ENCODE peak calls at places on chromosomes 2 and 18, in seven cellular contexts. One of them, this sample, is unnamed.

GRCh38 chr2:188811522-188811921 is 162.7 kb upstream of the COL3A1 start:
- DNase-seq in heart right ventricle: no peak
- DNase-seq in HCT116: no peak
- DNase-seq in uterus: no peak
- DNase-seq in endothelial cell: no peak
- DNase-seq in HFFc6: peak
- DNase-seq in IMR-90: peak
- DNase-seq in this sample: no peak

GRCh38 chr18:60113396-60113795 is 213.6 kb downstream of the PMAIP1 start:
- DNase-seq in HCT116: no peak
- DNase-seq in endothelial cell: no peak
- DNase-seq in HFFc6: no peak
- DNase-seq in uterus: no peak
- DNase-seq in heart right ventricle: no peak
- DNase-seq in IMR-90: no peak
- DNase-seq in this sample: no peak

GRCh38 chr2:145593991-145594702 is 1074.2 kb upstream of the ZEB2 start:
- DNase-seq in IMR-90: peak
- DNase-seq in heart right ventricle: no peak
- DNase-seq in uterus: no peak
- DNase-seq in HFFc6: peak
- DNase-seq in endothelial cell: no peak
- DNase-seq in HCT116: no peak
- DNase-seq in this sample: no peak

GRCh38 chr2:15725101-15725787 is 133.6 kb downstream of the DDX1 start:
- DNase-seq in uterus: no peak
- DNase-seq in IMR-90: no peak
- DNase-seq in HCT116: no peak
- DNase-seq in HFFc6: no peak
- DNase-seq in heart right ventricle: no peak
- DNase-seq in endothelial cell: no peak
- DNase-seq in this sample: no peak

GRCh38 chr2:68157002-68157401 is 686 bp upstream of the PNO1 start:
- DNase-seq in IMR-90: peak
- DNase-seq in HFFc6: peak
- DNase-seq in heart right ventricle: no peak
- DNase-seq in uterus: no peak
- DNase-seq in endothelial cell: peak
- DNase-seq in HCT116: no peak
- DNase-seq in this sample: no peak

GRCh38 chr2:141728142-141728541 is 402.7 kb downstream of the LRP1B start:
- DNase-seq in HFFc6: no peak
- DNase-seq in HCT116: no peak
- DNase-seq in heart right ventricle: no peak
- DNase-seq in endothelial cell: no peak
- DNase-seq in uterus: no peak
- DNase-seq in IMR-90: no peak
- DNase-seq in this sample: no peak

GRCh38 chr2:25698752-25699151 is 25.4 kb upstream of the DTNB start:
- DNase-seq in IMR-90: peak
- DNase-seq in heart right ventricle: no peak
- DNase-seq in endothelial cell: no peak
- DNase-seq in HFFc6: no peak
- DNase-seq in uterus: no peak
- DNase-seq in HCT116: no peak
- DNase-seq in this sample: no peak

GRCh38 chr18:12862467-12862866 is 21.6 kb downstream of the PTPN2 start:
- DNase-seq in uterus: no peak
- DNase-seq in heart right ventricle: no peak
- DNase-seq in endothelial cell: no peak
- DNase-seq in IMR-90: no peak
- DNase-seq in HCT116: no peak
- DNase-seq in HFFc6: no peak
- DNase-seq in this sample: no peak

GRCh38 chr2:71502941-71503738 is 49.8 kb downstream of the DYSF start:
- DNase-seq in HFFc6: no peak
- DNase-seq in endothelial cell: no peak
- DNase-seq in HCT116: no peak
- DNase-seq in IMR-90: no peak
- DNase-seq in heart right ventricle: no peak
- DNase-seq in uterus: no peak
- DNase-seq in this sample: peak

GRCh38 chr2:121128741-121129659 is 156.0 kb downstream of the TFCP2L1 start:
- DNase-seq in HFFc6: no peak
- DNase-seq in HCT116: peak
- DNase-seq in uterus: no peak
- DNase-seq in IMR-90: no peak
- DNase-seq in endothelial cell: peak
- DNase-seq in heart right ventricle: peak
- DNase-seq in this sample: peak

GRCh38 chr2:174021056-174021656 is 56.0 kb upstream of the SP3 start:
- DNase-seq in heart right ventricle: no peak
- DNase-seq in IMR-90: no peak
- DNase-seq in uterus: no peak
- DNase-seq in endothelial cell: no peak
- DNase-seq in HFFc6: no peak
- DNase-seq in HCT116: no peak
- DNase-seq in this sample: no peak

GRCh38 chr18:44779893-44780292 is 99.2 kb downstream of the SETBP1 start:
- DNase-seq in endothelial cell: no peak
- DNase-seq in HFFc6: no peak
- DNase-seq in uterus: no peak
- DNase-seq in IMR-90: no peak
- DNase-seq in heart right ventricle: no peak
- DNase-seq in HCT116: no peak
- DNase-seq in this sample: no peak

GRCh38 chr2:133841905-133842304 is 273.6 kb upstream of the NCKAP5 start:
- DNase-seq in IMR-90: peak
- DNase-seq in HFFc6: peak
- DNase-seq in uterus: no peak
- DNase-seq in HCT116: no peak
- DNase-seq in endothelial cell: no peak
- DNase-seq in heart right ventricle: peak
- DNase-seq in this sample: no peak

GRCh38 chr2:151575338-151575737 is 158.9 kb downstream of the NEB start:
- DNase-seq in uterus: no peak
- DNase-seq in IMR-90: no peak
- DNase-seq in heart right ventricle: no peak
- DNase-seq in HFFc6: peak
- DNase-seq in endothelial cell: no peak
- DNase-seq in HCT116: peak
- DNase-seq in this sample: no peak

GRCh38 chr2:159506764-159507406 is 109.5 kb downstream of the BAZ2B start:
- DNase-seq in IMR-90: peak
- DNase-seq in uterus: no peak
- DNase-seq in HCT116: peak
- DNase-seq in heart right ventricle: no peak
- DNase-seq in endothelial cell: no peak
- DNase-seq in HFFc6: no peak
- DNase-seq in this sample: no peak

GRCh38 chr2:191878576-191879298 is 31.8 kb upstream of the CAVIN2 start:
- DNase-seq in HFFc6: peak
- DNase-seq in uterus: no peak
- DNase-seq in HCT116: no peak
- DNase-seq in IMR-90: peak
- DNase-seq in heart right ventricle: no peak
- DNase-seq in endothelial cell: no peak
- DNase-seq in this sample: no peak

DNA sequence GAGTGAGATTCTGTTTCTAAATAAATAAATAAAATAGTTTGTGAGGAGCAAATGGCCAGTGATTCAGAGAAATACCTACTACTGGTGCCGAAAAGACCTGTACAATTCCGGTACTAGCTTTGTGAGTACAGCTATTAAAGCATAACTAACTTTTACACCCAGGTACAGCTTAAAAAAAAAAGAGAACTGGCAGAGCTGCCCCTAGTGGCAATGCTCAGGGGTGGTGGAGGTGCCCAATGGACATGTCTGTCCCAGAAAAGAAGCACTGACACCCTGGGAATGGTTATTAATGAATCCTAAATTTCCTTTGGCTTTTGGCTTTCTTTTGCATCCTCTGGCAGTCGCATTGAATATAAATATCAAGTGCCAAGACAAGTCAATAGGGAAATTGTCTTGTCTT is 87.0 kb downstream of the LIPG start:
- DNase-seq in IMR-90: no peak
- DNase-seq in endothelial cell: no peak
- DNase-seq in heart right ventricle: no peak
- DNase-seq in uterus: no peak
- DNase-seq in HCT116: peak
- DNase-seq in HFFc6: no peak
- DNase-seq in this sample: no peak
- TF ChIP-seq CTCF in IMR-90: no peak
- TF ChIP-seq CTCF in endothelial cell: peak
- TF ChIP-seq CTCF in heart right ventricle: no peak
- TF ChIP-seq CTCF in uterus: no peak
- TF ChIP-seq CTCF in HCT116: no peak
- TF ChIP-seq CTCF in HFFc6: peak
- TF ChIP-seq CTCF in this sample: no peak

GRCh38 chr2:197515798-197516761 is at the start of gene MOB4:
- DNase-seq in HFFc6: peak
- DNase-seq in endothelial cell: peak
- DNase-seq in HCT116: peak
- DNase-seq in heart right ventricle: peak
- DNase-seq in IMR-90: peak
- DNase-seq in uterus: peak
- DNase-seq in this sample: peak
- TF ChIP-seq CTCF in HFFc6: peak
- TF ChIP-seq CTCF in endothelial cell: no peak
- TF ChIP-seq CTCF in HCT116: no peak
- TF ChIP-seq CTCF in heart right ventricle: no peak
- TF ChIP-seq CTCF in IMR-90: no peak
- TF ChIP-seq CTCF in uterus: no peak
- TF ChIP-seq CTCF in this sample: no peak

DNA sequence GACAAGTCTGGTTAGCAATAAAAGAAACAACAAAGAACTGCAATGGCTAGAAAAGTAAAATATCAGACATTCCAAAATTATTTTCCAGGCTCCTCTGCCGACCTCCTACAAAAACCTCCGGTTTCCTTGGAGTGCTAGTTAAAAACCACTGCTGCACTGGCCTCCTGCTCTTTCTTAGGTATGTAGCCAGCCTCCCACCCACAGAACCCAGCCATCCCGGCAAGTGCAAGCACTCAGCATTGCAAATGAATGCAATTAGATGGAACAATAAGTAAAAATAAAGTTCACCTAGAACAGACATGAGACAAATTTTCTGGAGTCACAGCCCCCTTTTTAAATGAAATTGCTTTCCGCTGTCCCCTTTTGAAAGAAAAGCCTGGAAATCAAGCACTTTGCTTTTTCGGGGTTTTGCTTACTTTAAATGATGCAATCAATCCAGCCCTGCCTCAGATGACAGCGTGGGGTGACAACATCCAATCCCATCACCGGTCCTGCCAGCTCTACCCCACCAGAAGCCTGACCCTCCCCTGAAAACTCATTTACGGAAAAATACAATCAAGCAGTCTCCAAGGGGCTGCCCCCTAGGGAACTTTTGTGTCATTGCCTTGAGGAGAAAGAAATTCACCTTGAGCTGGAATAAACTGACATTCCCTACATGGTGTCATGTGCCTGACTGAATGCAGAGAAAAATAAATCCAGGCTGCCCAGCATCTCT is 199.8 kb downstream of the EPHA4 start:
- DNase-seq in endothelial cell: peak
- DNase-seq in IMR-90: no peak
- DNase-seq in heart right ventricle: no peak
- DNase-seq in HCT116: peak
- DNase-seq in HFFc6: no peak
- DNase-seq in uterus: no peak
- DNase-seq in this sample: no peak
- TF ChIP-seq CTCF in endothelial cell: peak
- TF ChIP-seq CTCF in IMR-90: peak
- TF ChIP-seq CTCF in heart right ventricle: no peak
- TF ChIP-seq CTCF in HCT116: no peak
- TF ChIP-seq CTCF in HFFc6: peak
- TF ChIP-seq CTCF in uterus: no peak
- TF ChIP-seq CTCF in this sample: no peak

GRCh38 chr2:136381245-136381644 is 263.3 kb upstream of the CXCR4 start:
- DNase-seq in uterus: no peak
- DNase-seq in endothelial cell: no peak
- DNase-seq in heart right ventricle: no peak
- DNase-seq in HFFc6: no peak
- DNase-seq in HCT116: no peak
- DNase-seq in IMR-90: no peak
- DNase-seq in this sample: no peak

GRCh38 chr2:136377423-136378382 is 259.8 kb upstream of the CXCR4 start:
- DNase-seq in uterus: no peak
- DNase-seq in heart right ventricle: no peak
- DNase-seq in IMR-90: no peak
- DNase-seq in HFFc6: no peak
- DNase-seq in endothelial cell: no peak
- DNase-seq in HCT116: no peak
- DNase-seq in this sample: no peak

GRCh38 chr2:136376798-136377211 is 258.9 kb upstream of the CXCR4 start:
- DNase-seq in heart right ventricle: no peak
- DNase-seq in endothelial cell: no peak
- DNase-seq in HCT116: no peak
- DNase-seq in IMR-90: no peak
- DNase-seq in HFFc6: no peak
- DNase-seq in uterus: no peak
- DNase-seq in this sample: no peak

GRCh38 chr2:136376211-136376610 is 258.3 kb upstream of the CXCR4 start:
- DNase-seq in heart right ventricle: no peak
- DNase-seq in uterus: no peak
- DNase-seq in HCT116: no peak
- DNase-seq in IMR-90: no peak
- DNase-seq in HFFc6: no peak
- DNase-seq in endothelial cell: no peak
- DNase-seq in this sample: no peak

DNA sequence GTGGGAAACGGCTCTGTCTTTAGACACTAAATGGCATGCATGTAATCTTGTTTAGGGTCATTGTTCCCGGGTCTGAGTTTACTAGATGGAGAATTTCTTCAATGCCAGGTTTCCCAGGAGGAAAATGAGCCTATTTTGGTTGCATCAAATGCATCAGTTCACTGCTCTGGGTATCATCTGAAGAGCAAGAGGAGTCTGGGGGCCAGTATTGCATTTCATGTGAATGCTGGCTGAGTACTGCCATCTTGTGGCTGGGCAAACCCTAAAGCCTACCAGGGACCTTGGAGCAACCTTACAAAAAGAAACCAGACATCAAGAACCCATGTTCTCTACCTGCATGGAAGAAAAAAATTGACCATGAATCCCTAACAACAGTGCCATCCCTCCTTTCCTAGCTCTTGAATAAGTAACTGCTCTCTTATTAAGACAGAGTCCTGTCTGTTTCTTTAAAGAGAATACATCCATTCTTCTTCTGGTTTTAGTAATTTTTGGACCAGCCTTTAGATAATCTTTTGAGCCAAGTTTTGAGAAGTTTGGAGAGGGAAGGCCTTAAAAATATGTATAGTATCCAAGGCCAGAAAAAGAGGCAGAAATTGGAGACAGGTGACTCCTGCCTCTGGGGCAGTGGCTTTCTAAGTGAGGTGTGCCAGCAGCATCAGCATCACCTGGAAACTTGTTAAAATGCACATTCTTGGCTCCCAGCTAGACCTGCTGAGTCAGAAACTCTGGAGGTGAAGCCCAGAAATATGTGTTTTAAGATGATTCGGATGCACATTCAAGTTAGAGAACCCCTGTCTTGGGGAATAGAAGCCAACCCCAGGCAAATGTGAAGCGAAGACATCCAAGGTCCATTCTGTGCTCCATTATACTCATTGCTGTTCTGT is 261.0 kb upstream of the CXCR4 start:
- DNase-seq in IMR-90: peak
- DNase-seq in heart right ventricle: peak
- DNase-seq in endothelial cell: peak
- DNase-seq in HCT116: peak
- DNase-seq in HFFc6: peak
- DNase-seq in uterus: no peak
- DNase-seq in this sample: no peak
- TF ChIP-seq CTCF in IMR-90: peak
- TF ChIP-seq CTCF in heart right ventricle: peak
- TF ChIP-seq CTCF in endothelial cell: peak
- TF ChIP-seq CTCF in HCT116: peak
- TF ChIP-seq CTCF in HFFc6: peak
- TF ChIP-seq CTCF in uterus: peak
- TF ChIP-seq CTCF in this sample: peak

This sample was measured in tibial artery.